ENCODE peak calls at places on chromosomes 2 and 18, in five cellular contexts. C is CD4-positive, alpha-beta T cell; O is heart right ventricle; G is adipocyte; H is naive thymus-derived CD4-positive, alpha-beta T cell. Q is an unnamed sample.

GRCh38 chr2:112942654-112943002 is 31.7 kb downstream of the IL37 start:
- DNase-seq in C (no peak), O (no peak), G (peak; percentile 8), H (no peak), Q (no peak)

GRCh38 chr2:105671156-105671555 is 73.6 kb upstream of the NCK2 start:
- DNase-seq in C (no peak), O (peak; percentile 27), G (no peak), H (no peak), Q (no peak)

GRCh38 chr2:176155341-176156044 is 1.6 kb upstream of the HOXD3 start:
- DNase-seq in C (no peak), O (no peak), G (no peak), H (no peak), Q (no peak)

GRCh38 chr2:188512456-188512855 is 220.8 kb downstream of the GULP1 start:
- DNase-seq in C (no peak), O (no peak), G (peak; percentile 88), H (no peak), Q (no peak)

GRCh38 chr2:223055836-223056235 is 3.8 kb downstream of the KCNE4 start:
- DNase-seq in C (no peak), O (peak; percentile 19), G (no peak), H (no peak), Q (no peak)

GRCh38 chr2:44118257-44118656 is 50.4 kb upstream of the PPM1B start:
- DNase-seq in C (no peak), O (no peak), G (no peak), H (no peak), Q (no peak)

GRCh38 chr2:177056540-177056939 is 156.1 kb upstream of the HNRNPA3 start:
- DNase-seq in C (no peak), O (no peak), G (no peak), H (no peak), Q (no peak)

GRCh38 chr2:8611246-8611645 is 70.6 kb upstream of the ID2 start:
- DNase-seq in C (no peak), O (no peak), G (no peak), H (no peak), Q (no peak)

GRCh38 chr2:101349893-101350662 is 37.2 kb downstream of the CREG2 start:
- DNase-seq in C (no peak), O (no peak), G (peak; percentile 37), H (no peak), Q (no peak)

GRCh38 chr2:9358846-9359245 is 64.5 kb downstream of the ITGB1BP1 start:
- DNase-seq in C (no peak), O (no peak), G (no peak), H (no peak), Q (no peak)

GRCh38 chr18:25144835-25145234 is 207.1 kb downstream of the ZNF521 start:
- DNase-seq in C (no peak), O (peak; percentile 14), G (peak; percentile 70), H (no peak), Q (no peak)

GRCh38 chr2:1491751-1492150 is 78.5 kb downstream of the TPO start:
- DNase-seq in C (no peak), O (no peak), G (no peak), H (no peak), Q (no peak)

GRCh38 chr18:77316641-77317040 is 67.0 kb downstream of the GALR1 start:
- DNase-seq in C (no peak), O (no peak), G (no peak), H (no peak), Q (no peak)

GRCh38 chr2:238882083-238882755 is 34.3 kb downstream of the TWIST2 start:
- DNase-seq in C (no peak), O (no peak), G (no peak), H (no peak), Q (no peak)

GRCh38 chr2:88656690-88657089 is 29.4 kb upstream of the EIF2AK3 start:
- DNase-seq in C (no peak), O (no peak), G (peak; percentile 63), H (no peak), Q (no peak)

GRCh38 chr18:80246656-80247402 is 485 bp downstream of the PARD6G start:
- DNase-seq in C (no peak), O (peak; percentile 28), G (peak; percentile 58), H (no peak), Q (no peak)

GRCh38 chr2:164456599-164456998 is 164.7 kb downstream of the GRB14 start:
- DNase-seq in C (no peak), O (no peak), G (no peak), H (no peak), Q (no peak)

GRCh38 chr18:62863629-62864028 is 148.3 kb downstream of the PHLPP1 start:
- DNase-seq in C (no peak), O (no peak), G (no peak), H (no peak), Q (no peak)

GRCh38 chr18:49024808-49025361 is 74.1 kb upstream of the SMAD7 start:
- DNase-seq in C (no peak), O (no peak), G (no peak), H (no peak), Q (no peak)

GRCh38 chr2:21996339-21996738 is 872.6 kb downstream of the TDRD15 start:
- DNase-seq in C (no peak), O (no peak), G (no peak), H (no peak), Q (no peak)

GRCh38 chr18:421236-422155 is 79.0 kb downstream of the COLEC12 start:
- DNase-seq in C (no peak), O (no peak), G (peak; percentile 56), H (no peak), Q (no peak)

GRCh38 chr2:64485961-64486360 is 32.0 kb downstream of the LGALSL start:
- DNase-seq in C (no peak), O (peak; percentile 31), G (peak; percentile 5), H (no peak), Q (no peak)

GRCh38 chr18:59621027-59621426 is 76.2 kb downstream of the CCBE1 start:
- DNase-seq in C (no peak), O (no peak), G (no peak), H (no peak), Q (no peak)

GRCh38 chr2:110873056-110873502 is 140.7 kb downstream of the ACOXL start:
- DNase-seq in C (no peak), O (no peak), G (no peak), H (no peak), Q (no peak)

DNA sequence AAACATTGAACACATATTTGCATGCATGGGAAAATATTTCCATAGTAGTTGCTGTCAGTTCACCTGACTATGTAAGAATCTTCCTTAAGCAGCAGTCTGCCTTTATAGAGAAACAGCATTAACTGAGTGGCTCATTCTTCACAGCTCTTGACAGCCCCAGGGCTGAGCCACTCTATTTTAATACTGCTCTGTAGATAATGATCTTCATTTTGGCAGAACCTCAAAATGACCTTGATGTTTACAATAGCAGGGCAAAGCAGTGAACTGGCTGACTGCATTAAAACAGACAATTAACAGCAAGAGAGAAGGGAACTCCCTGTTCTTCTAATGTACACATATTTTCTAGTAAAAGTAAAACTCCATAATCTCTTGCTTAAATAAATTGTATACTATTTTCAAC is 580.6 kb upstream of the SOX11 start:
- DNase-seq in C (no peak), O (no peak), G (no peak), H (no peak), Q (no peak)
- H3K9me3 ChIP-seq in C (peaks cover 17% of the 10 kb centered on the region), O (peaks cover 82% of the 10 kb centered on the region), G (peaks cover 38% of the 10 kb centered on the region), H (no peaks in the 10 kb centered on the region), Q (peaks cover 6% of the 10 kb centered on the region)

GRCh38 chr2:150101947-150102346 is 385.5 kb downstream of the RND3 start:
- DNase-seq in C (no peak), O (no peak), G (no peak), H (no peak), Q (no peak)

GRCh38 chr2:150100311-150100710 is 387.2 kb downstream of the RND3 start:
- DNase-seq in C (no peak), O (no peak), G (no peak), H (no peak), Q (no peak)

GRCh38 chr2:150099805-150100204 is 387.7 kb downstream of the RND3 start:
- DNase-seq in C (no peak), O (no peak), G (no peak), H (no peak), Q (no peak)

GRCh38 chr2:150097891-150098595 is 389.4 kb downstream of the RND3 start:
- DNase-seq in C (no peak), O (no peak), G (peak; percentile 55), H (no peak), Q (no peak)

GRCh38 chr2:150100834-150101233 is 386.6 kb downstream of the RND3 start:
- DNase-seq in C (no peak), O (no peak), G (no peak), H (no peak), Q (no peak)
- H3K9me3 ChIP-seq in C (no peaks in the 10 kb centered on the region), O (no peaks in the 10 kb centered on the region), G (no peaks in the 10 kb centered on the region), H (no peaks in the 10 kb centered on the region), Q (no peaks in the 10 kb centered on the region)

DNA sequence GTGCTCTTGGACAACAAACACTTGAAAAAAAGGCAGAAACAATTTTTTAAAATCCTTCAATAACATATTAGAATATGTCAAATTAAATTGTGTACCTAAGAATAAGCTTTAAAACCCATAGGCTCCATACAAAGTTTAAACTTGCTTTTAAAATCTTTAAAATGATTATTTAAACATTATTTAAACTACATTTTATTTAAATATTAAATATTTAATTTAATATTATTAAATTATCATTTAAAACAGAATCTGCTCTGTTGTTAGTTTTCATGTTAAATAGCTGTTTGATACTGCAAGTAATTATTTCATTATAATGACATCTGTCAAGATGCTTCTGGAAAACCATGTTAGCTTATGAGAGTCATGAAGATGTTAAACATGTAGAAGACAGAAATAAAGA is 75.6 kb downstream of the MAP4K3 start:
- DNase-seq in C (no peak), O (no peak), G (no peak), H (no peak), Q (no peak)
- H3K9me3 ChIP-seq in C (peaks cover 22% of the 10 kb centered on the region), O (peaks cover 47% of the 10 kb centered on the region), G (peaks cover 24% of the 10 kb centered on the region), H (peaks cover 13% of the 10 kb centered on the region), Q (peaks cover 13% of the 10 kb centered on the region)

GRCh38 chr18:50429207-50429948 is 54.5 kb downstream of the SKA1 start:
- DNase-seq in C (no peak), O (no peak), G (peak; percentile 76), H (peak; percentile 4), Q (no peak)

GRCh38 chr18:50427896-50428295 is 53.0 kb downstream of the SKA1 start:
- DNase-seq in C (no peak), O (no peak), G (no peak), H (no peak), Q (no peak)

GRCh38 chr18:50428531-50429206 is 53.8 kb downstream of the SKA1 start:
- DNase-seq in C (no peak), O (no peak), G (no peak), H (no peak), Q (no peak)

GRCh38 chr18:50422286-50422898 is 47.5 kb downstream of the SKA1 start:
- DNase-seq in C (no peak), O (no peak), G (no peak), H (no peak), Q (no peak)

DNA sequence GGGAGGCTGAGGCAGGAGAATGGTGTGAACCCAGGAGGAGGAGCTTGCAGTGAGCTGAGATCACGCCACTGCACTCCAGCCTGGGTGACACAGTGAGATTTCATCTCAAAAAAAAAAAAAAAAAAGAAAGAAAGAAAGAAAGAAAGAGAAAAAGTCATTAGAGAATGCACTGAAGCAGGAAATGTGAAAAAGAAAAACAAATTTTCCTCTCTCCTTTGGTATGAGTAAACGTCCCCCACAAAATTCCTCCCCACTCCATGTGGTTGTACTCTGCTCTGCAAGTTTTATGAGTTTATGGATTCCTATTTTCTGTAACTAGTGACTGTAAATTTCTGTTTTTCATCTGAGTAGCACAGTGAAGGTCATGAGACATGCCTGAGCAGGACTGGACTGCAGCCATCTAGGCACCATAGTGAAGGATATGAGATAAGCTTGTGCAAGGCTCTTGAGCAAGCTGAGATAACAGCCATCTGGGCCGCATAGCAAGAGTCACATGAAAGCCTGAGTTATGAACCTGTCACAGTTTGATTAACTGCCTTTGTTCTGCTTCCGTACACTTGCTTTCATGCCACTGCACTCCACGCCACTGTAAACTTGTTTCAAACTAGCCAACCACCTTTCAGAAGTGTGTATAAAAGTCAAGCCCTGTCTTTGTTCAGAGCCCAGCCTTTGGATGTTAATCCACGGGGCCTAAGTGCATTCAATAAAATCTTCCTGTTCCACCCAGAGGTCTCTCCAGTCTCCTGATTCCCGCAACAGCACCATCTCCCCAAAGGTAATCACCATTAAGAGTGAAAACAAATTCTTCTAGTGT is 50.2 kb downstream of the SKA1 start:
- DNase-seq in C (no peak), O (peak; percentile 30), G (no peak), H (no peak), Q (no peak)
- H3K9me3 ChIP-seq in C (no peaks in the 10 kb centered on the region), O (peaks cover 8% of the 10 kb centered on the region), G (no peaks in the 10 kb centered on the region), H (no peaks in the 10 kb centered on the region), Q (no peaks in the 10 kb centered on the region)

Q was measured in T-helper 17 cell.